ENCODE peak calls at places on chromosomes 11 and 22, in nine cellular contexts. V is left ventricle myocardium inferior; N is mammary epithelial cell; H is testis; W is K562; B is AG04450; S is CD4-positive, alpha-beta T cell; L is colonic mucosa; X is heart left ventricle. T is an unnamed sample.

GRCh38 chr22:48332438-48333322 is 1495.0 kb downstream of the BRD1 start:
- DNase-seq in V (no peak), X (no peak), N (no peak), L (no peak), H (no peak), W (no peak), S (no peak), B (no peak), T (no peak)

GRCh38 chr11:1223346-1224108 is 661 bp downstream of the MUC5B start:
- DNase-seq in W (no peak), S (no peak), N (no peak), V (no peak), B (no peak), L (peak; percentile 41), H (peak; percentile 51), X (peak; percentile 18), T (no peak)

GRCh38 chr22:25050566-25050965 is 98.0 kb downstream of the KIAA1671 start:
- DNase-seq in B (no peak), W (no peak), L (no peak), H (no peak), N (no peak), V (no peak), X (no peak), S (no peak), T (no peak)

GRCh38 chr22:46354176-46354992 is 18.9 kb downstream of the TRMU start:
- DNase-seq in V (no peak), X (peak; percentile 18), N (no peak), S (no peak), H (no peak), B (no peak), W (no peak), L (no peak), T (no peak)

GRCh38 chr22:47213571-47214230 is 451.3 kb downstream of the TBC1D22A start:
- DNase-seq in H (peak; percentile 58), N (no peak), L (peak; percentile 38), B (no peak), W (peak; percentile 62), V (no peak), X (no peak), S (peak; percentile 37), T (no peak)

GRCh38 chr22:27879923-27880322 is 39.1 kb downstream of the PITPNB start:
- DNase-seq in L (no peak), H (no peak), B (no peak), X (no peak), W (peak; percentile 48), S (no peak), N (peak; percentile 30), V (no peak), T (no peak)

GRCh38 chr22:47872761-47873535 is 1110.5 kb downstream of the TBC1D22A start:
- DNase-seq in L (no peak), W (no peak), N (no peak), V (no peak), B (no peak), S (no peak), H (no peak), X (no peak), T (no peak)

GRCh38 chr22:39327995-39328754 is 8.8 kb upstream of the RPL3 start:
- DNase-seq in V (no peak), S (no peak), H (no peak), W (no peak), L (no peak), X (no peak), N (no peak), B (no peak), T (no peak)

GRCh38 chr11:71342951-71343827 is 90.8 kb upstream of the SHANK2 start:
- DNase-seq in B (no peak), V (no peak), L (peak; percentile 55), S (no peak), H (peak; percentile 65), N (peak; percentile 30), X (no peak), W (peak; percentile 80), T (peak; percentile 79)

GRCh38 chr11:95068549-95068948 is 1.8 kb downstream of the SRSF8 start:
- DNase-seq in S (peak; percentile 66), X (peak; percentile 85), H (peak; percentile 94), L (peak; percentile 89), V (peak; percentile 65), N (peak; percentile 96), B (no peak), W (no peak), T (peak; percentile 91)

GRCh38 chr11:32891657-32892354 is 805 bp upstream of the QSER1 start:
- DNase-seq in V (no peak), B (no peak), W (no peak), X (no peak), L (peak; percentile 53), H (peak; percentile 46), N (peak; percentile 28), S (no peak), T (no peak)

GRCh38 chr11:2475151-2475918 is 30.5 kb downstream of the KCNQ1 start:
- DNase-seq in H (no peak), S (no peak), W (peak; percentile 2), L (no peak), V (no peak), X (no peak), B (no peak), N (no peak), T (no peak)

GRCh38 chr22:42906605-42907338 is 49.7 kb upstream of the ARFGAP3 start:
- DNase-seq in V (peak; percentile 85), S (no peak), H (peak; percentile 66), B (no peak), N (no peak), W (no peak), X (peak; percentile 93), L (no peak), T (peak; percentile 68)

GRCh38 chr11:1171985-1172728 is 14.4 kb downstream of the MUC5AC start:
- DNase-seq in V (no peak), H (no peak), L (no peak), N (no peak), S (no peak), X (no peak), W (no peak), B (no peak), T (no peak)

GRCh38 chr11:115496892-115497291 is 7.3 kb downstream of the CADM1 start:
- DNase-seq in B (no peak), S (no peak), N (no peak), H (no peak), L (no peak), W (no peak), X (no peak), V (no peak), T (no peak)

GRCh38 chr11:71272161-71272560 is 19.8 kb upstream of the SHANK2 start:
- DNase-seq in B (no peak), L (peak; percentile 10), X (no peak), H (no peak), S (no peak), W (no peak), V (no peak), N (no peak), T (no peak)

GRCh38 chr11:47924184-47924671 is 56.1 kb upstream of the PTPRJ start:
- DNase-seq in W (no peak), N (peak; percentile 59), S (no peak), B (no peak), H (no peak), X (no peak), V (no peak), L (no peak), T (peak; percentile 86)

GRCh38 chr11:80293293-80293692 is 852.5 kb upstream of the TENM4 start:
- DNase-seq in B (no peak), L (no peak), H (no peak), W (no peak), S (no peak), N (no peak), V (no peak), X (no peak), T (no peak)

GRCh38 chr22:49353185-49353584 is 474.5 kb downstream of the BRD1 start:
- DNase-seq in X (no peak), S (no peak), N (no peak), W (no peak), L (no peak), V (no peak), B (no peak), H (no peak), T (no peak)

GRCh38 chr11:128603752-128604472 is 16.6 kb upstream of the ETS1 start:
- DNase-seq in W (no peak), N (no peak), H (no peak), X (no peak), L (no peak), S (no peak), V (no peak), B (no peak), T (no peak)
- TF ChIP-seq CTCF in W (no peak), N (no peak), H (no peak), X (peak; percentile 42), L (no peak), S (peak; percentile 17), V (peak; percentile 25), B (no peak), T (no peak)

GRCh38 chr11:120001161-120002135 is 136.5 kb downstream of the TRIM29 start:
- DNase-seq in W (no peak), B (no peak), H (no peak), X (no peak), L (no peak), N (no peak), V (no peak), S (no peak), T (no peak)
- H3K27me3 ChIP-seq in W (no peaks in the 10 kb centered on the region), B (peaks cover 8% of the 10 kb centered on the region), H (no peaks in the 10 kb centered on the region), X (no peaks in the 10 kb centered on the region), L (no peaks in the 10 kb centered on the region), N (no peaks in the 10 kb centered on the region), V (peaks cover 44% of the 10 kb centered on the region), S (no peaks in the 10 kb centered on the region), T (no peaks in the 10 kb centered on the region)

DNA sequence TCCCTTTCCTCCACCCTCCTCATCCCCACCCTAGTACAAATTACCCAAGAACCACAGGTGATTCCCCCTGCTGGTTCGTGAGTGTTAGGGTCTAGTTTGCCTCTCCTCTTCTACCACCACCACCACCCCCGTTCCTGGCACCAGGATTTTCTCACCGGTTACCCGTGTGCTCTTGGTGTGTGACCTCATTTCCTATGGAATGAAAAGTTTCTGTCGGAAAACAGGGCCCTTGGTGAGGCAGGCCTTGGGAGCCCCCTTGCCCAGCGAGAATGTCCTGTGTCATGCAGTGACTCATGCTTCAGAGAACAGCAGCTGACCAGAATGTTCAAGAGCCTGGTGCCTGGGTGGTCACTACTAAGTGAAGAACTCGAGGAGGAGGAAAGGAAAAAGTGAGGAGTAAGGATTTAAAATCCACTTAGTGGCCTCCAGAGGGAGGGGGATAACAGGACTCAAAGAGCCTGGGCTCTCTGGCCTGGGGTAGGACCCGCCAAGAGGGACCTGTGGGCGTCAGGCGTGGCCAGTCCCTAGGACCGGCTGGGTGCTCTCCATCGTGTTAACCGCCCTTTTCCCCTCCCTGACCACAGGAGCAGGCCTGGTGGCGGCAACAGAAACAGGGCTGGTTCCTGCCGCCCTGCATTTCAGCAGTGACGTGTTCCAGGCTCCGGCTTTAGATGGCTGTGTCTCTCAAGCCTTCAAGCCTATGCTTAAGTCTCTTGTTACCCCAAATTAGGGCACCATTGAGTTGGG is 30.2 kb downstream of the C22orf31 start:
- DNase-seq in B (peak; percentile 79), L (peak; percentile 58), X (peak; percentile 53), W (peak; percentile 52), S (no peak), V (no peak), H (peak; percentile 76), N (peak; percentile 96), T (peak; percentile 94)
- TF ChIP-seq CTCF in B (peak; percentile 26), L (no peak), X (no peak), W (peak; percentile 15), S (no peak), V (no peak), H (no peak), N (peak; percentile 20), T (no peak)

DNA sequence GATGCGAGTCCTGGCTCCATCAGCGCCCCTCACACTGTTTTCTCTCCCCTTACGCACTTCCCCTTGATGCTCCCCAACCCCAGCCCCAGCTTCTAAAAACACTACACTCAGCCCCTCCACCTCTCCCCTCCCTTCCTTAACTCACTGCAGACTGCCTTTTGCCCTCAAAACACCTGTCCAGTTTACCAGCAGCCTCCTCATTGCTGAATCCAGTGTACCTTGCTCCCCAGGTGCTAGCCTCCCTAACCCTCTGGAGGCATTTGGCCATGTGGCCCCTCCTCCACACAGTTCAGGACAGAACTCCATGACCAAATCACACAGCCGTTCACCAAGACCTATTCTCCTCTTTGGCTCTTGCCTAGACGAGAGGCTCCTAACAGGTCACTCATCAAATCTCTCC is 2.8 kb upstream of the GALR3 start:
- DNase-seq in X (no peak), W (no peak), H (no peak), L (no peak), N (no peak), V (no peak), S (no peak), B (no peak), T (no peak)
- H3K27me3 ChIP-seq in X (no peaks in the 10 kb centered on the region), W (no peaks in the 10 kb centered on the region), H (no peaks in the 10 kb centered on the region), L (peaks cover 17% of the 10 kb centered on the region), N (peaks cover 4% of the 10 kb centered on the region), V (peaks cover 53% of the 10 kb centered on the region), S (peaks cover 9% of the 10 kb centered on the region), B (peaks cover 21% of the 10 kb centered on the region), T (no peaks in the 10 kb centered on the region)

T was measured in adrenal gland.